ENCODE peak calls at places on chromosomes 1 and 21, in six cellular contexts. M is heart right ventricle, O is lower lobe of right lung, K is bronchial epithelial cell, A is mammary epithelial cell, P is hepatocyte. L is an unnamed sample. For H3K36me3, the result is how much of the 10 kb centered on the place peaks cover.

GRCh38 chr1:3477241-3478109 is 23.0 kb downstream of the ARHGEF16 start:
- DNase-seq in O (no peak), A (no peak), K (no peak), P (no peak), M (no peak), L (no peak)

GRCh38 chr1:228471762-228472398 is 15.3 kb upstream of the RNF187 start:
- DNase-seq in K (peak), A (peak), O (no peak), M (no peak), P (peak), L (no peak)

GRCh38 chr1:207645632-207646081 is 724 bp downstream of the CR1L start:
- DNase-seq in K (no peak), A (no peak), M (no peak), P (no peak), O (no peak), L (no peak)

GRCh38 chr1:48242126-48242736 is 19.7 kb downstream of the SLC5A9 start:
- DNase-seq in O (no peak), M (no peak), P (no peak), A (no peak), K (no peak), L (no peak)

GRCh38 chr1:230633469-230633868 is 8.8 kb upstream of the COG2 start:
- DNase-seq in O (no peak), A (no peak), P (no peak), K (no peak), M (no peak), L (no peak)

GRCh38 chr21:45997495-45998275 is 16.1 kb downstream of the COL6A1 start:
- DNase-seq in K (no peak), A (no peak), O (peak), M (peak), P (no peak), L (no peak)

GRCh38 chr1:205940710-205941109 is 2.5 kb downstream of the SLC26A9 start:
- DNase-seq in K (no peak), O (no peak), P (no peak), A (no peak), M (no peak), L (no peak)

GRCh38 chr1:184617433-184618029 is 137.1 kb downstream of the EDEM3 start:
- DNase-seq in O (no peak), M (no peak), K (no peak), P (no peak), A (no peak), L (no peak)

GRCh38 chr1:76657618-76658017 is 209.7 kb upstream of the ST6GALNAC5 start:
- DNase-seq in K (no peak), O (no peak), M (no peak), A (no peak), P (no peak), L (no peak)

DNA sequence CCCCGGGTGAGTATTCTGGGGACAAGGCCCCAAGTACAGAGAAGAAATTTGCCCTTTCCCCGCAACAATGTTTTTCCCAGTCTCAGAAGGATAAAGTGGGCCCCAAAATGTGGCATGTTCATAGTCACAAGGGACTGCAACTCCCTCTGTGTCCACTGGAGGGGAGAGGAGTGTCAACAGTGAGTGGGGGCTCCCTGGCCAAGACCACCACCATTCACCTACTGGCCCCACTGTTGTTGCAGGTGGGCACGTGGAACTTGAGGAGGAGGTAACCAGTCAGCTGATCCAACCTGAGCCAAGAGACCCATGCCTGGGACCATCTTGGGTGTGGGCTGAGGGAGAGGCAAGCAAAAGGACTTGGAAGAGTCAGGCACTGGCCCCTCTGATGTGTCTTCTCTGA is 761 bp downstream of the NUDT17 start:
- DNase-seq in K (no peak), O (no peak), M (no peak), A (peak), P (peak), L (no peak)
- H3K4me3 ChIP-seq in K (no peak), O (peak), M (peak), A (peak), P (no peak), L (peak)

GRCh38 chr1:27889506-27889905 is 17.2 kb downstream of the THEMIS2 start:
- DNase-seq in M (no peak), K (no peak), P (no peak), O (no peak), A (no peak), L (no peak)

GRCh38 chr1:27887215-27888035 is 15.1 kb downstream of the THEMIS2 start:
- DNase-seq in O (no peak), M (no peak), P (no peak), A (no peak), K (no peak), L (peak)

GRCh38 chr1:27886744-27887143 is 14.4 kb downstream of the THEMIS2 start:
- DNase-seq in P (no peak), O (no peak), K (no peak), A (no peak), M (no peak), L (no peak)

GRCh38 chr1:27886353-27886679 is 14.0 kb downstream of the THEMIS2 start:
- DNase-seq in P (no peak), M (no peak), K (no peak), O (no peak), A (no peak), L (no peak)

DNA sequence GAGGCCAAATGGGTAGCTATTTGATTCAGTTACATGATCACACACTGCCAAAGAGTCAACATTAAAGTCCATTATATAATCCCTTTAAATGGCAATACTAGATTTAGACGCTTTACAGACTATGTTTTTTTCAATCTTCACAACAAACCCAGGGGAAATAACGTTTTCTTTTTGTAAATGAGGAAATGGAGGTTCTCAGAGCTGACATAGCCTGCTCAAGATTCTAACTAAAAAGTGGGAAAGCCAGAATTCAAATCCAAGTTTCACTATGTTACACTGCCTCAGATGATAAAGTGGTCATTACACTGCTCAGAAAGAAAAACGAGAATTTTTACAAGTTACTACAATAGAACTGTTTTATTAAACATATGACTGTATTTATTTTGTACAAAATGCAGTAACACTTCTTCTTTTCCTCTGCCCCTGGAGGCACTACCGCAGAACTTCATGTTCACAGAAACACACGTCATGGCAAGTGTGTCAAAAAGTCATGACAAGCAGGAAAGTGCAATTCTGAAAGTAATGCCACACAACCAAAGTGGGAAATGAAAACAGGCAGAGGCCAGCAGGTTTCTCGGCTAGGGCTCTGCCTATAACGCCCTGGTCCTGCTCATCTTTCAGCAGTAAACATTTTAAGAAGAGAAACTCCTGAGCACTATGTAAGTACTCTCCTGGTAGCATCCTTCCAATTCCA is 19.0 kb downstream of the THEMIS2 start:
- DNase-seq in A (no peak), M (no peak), O (no peak), P (no peak), K (no peak), L (peak)
- H3K36me3 ChIP-seq in A (under half), M (half or more), O (half or more), P (under half), K (under half), L (half or more)

DNA sequence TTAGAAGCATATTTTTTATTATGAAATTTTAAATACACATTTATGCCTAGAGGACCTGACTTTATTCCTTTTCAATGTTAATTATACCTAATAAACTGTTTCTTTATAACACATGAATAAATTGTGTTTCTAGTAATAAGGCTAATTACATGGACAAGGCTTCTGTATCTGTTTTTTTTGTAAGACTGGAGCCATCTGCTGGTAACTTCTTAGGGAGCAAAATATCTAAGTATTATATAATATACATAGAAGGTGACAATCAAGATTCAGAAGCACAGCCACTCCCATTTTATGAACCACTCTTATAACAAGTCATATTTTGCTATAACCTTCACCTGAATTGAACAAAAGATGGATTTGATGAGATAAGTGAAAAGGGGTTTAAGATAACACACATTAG is 84.2 kb downstream of the LBR start:
- DNase-seq in K (peak), M (no peak), P (no peak), A (no peak), O (no peak), L (no peak)
- TF ChIP-seq CTCF in K (peak), M (peak), P (peak), A (peak), O (peak), L (peak)

GRCh38 chr1:200038645-200038986 is 11.1 kb downstream of the NR5A2 start:
- DNase-seq in M (no peak), O (no peak), P (no peak), A (no peak), K (no peak), L (no peak)
- H3K4me3 ChIP-seq in M (peak), O (peak), P (peak), A (no peak), K (no peak), L (peak)

DNA sequence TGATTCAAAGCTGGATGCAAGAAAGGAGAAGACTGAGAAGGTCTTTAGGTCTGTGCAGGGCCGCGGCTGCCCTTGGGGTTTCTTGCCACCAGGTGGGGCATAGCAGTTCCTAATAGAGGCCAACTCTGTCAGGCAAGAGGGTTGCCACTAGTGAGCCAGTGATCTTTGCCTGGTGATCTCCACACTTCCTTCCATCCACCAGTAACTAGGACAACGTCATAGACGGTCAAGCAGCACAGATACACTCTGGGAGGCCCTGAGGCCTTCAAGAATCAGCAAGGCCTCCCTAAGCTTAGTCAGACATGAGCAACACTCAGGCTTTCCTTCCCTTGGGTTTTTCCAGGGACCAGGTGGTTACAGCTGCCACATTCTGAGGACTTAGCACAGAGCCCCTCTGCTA is 32.9 kb upstream of the ATP2B4 start:
- DNase-seq in K (peak), M (peak), O (no peak), P (peak), A (peak), L (no peak)
- H3K36me3 ChIP-seq in K (under half), M (under half), O (under half), P (under half), A (under half), L (under half)

GRCh38 chr1:30194046-30194619 is 529.3 kb downstream of the MATN1 start:
- DNase-seq in P (no peak), A (no peak), K (no peak), M (no peak), O (no peak), L (no peak)
- TF ChIP-seq CTCF in P (no peak), A (no peak), K (no peak), M (no peak), O (no peak), L (no peak)